ENCODE peak calls at places on chromosome 5, in nine cellular contexts. Q, V, P, G, C, T, K, R and U are unnamed samples.

GRCh38 chr5:96706433-96707111 is 44.4 kb downstream of the CAST start:
- DNase-seq in K (no peak), V (no peak), Q (no peak), R (no peak), G (no peak), T (no peak), C (no peak), P (no peak), U (no peak)

GRCh38 chr5:465591-466403 is 22.8 kb downstream of the EXOC3 start:
- DNase-seq in T (no peak), Q (no peak), K (no peak), P (no peak), R (no peak), V (no peak), G (no peak), C (no peak), U (no peak)

GRCh38 chr5:66230551-66230950 is 86.5 kb downstream of the SREK1 start:
- DNase-seq in T (no peak), R (no peak), V (no peak), Q (no peak), G (peak; percentile 36), C (no peak), K (no peak), P (no peak), U (no peak)

GRCh38 chr5:119743927-119744326 is 114.6 kb downstream of the FAM170A start:
- DNase-seq in K (peak; percentile 16), C (no peak), Q (peak; percentile 8), P (no peak), R (peak; percentile 59), T (peak; percentile 42), V (peak; percentile 46), G (peak; percentile 58), U (no peak)

GRCh38 chr5:102622244-102622643 is 123.4 kb upstream of the SLCO6A1 start:
- DNase-seq in R (no peak), Q (no peak), C (no peak), T (no peak), G (no peak), K (no peak), V (no peak), P (no peak), U (no peak)

GRCh38 chr5:61662670-61663069 is 330.6 kb downstream of the ZSWIM6 start:
- DNase-seq in V (no peak), P (no peak), Q (no peak), R (no peak), G (no peak), T (no peak), K (no peak), C (no peak), U (no peak)

GRCh38 chr5:135976216-135976615 is 21.4 kb upstream of the LECT2 start:
- DNase-seq in V (no peak), K (no peak), R (no peak), T (no peak), G (no peak), Q (no peak), P (no peak), C (no peak), U (no peak)

GRCh38 chr5:179839328-179840256 is 18.9 kb downstream of the SQSTM1 start:
- DNase-seq in V (peak; percentile 56), K (no peak), P (no peak), G (no peak), T (no peak), Q (no peak), C (no peak), R (no peak), U (no peak)

GRCh38 chr5:143207563-143208364 is 195.7 kb downstream of the NR3C1 start:
- DNase-seq in T (no peak), R (no peak), C (no peak), P (no peak), K (peak; percentile 77), V (no peak), G (no peak), Q (no peak), U (no peak)

GRCh38 chr5:100772548-100772947 is 130.5 kb downstream of the ST8SIA4 start:
- DNase-seq in P (no peak), T (no peak), C (no peak), Q (no peak), K (no peak), V (no peak), R (no peak), G (no peak), U (no peak)

GRCh38 chr5:124570285-124571035 is 176.0 kb downstream of the ZNF608 start:
- DNase-seq in T (no peak), R (no peak), G (no peak), P (no peak), V (no peak), K (no peak), C (no peak), Q (no peak), U (no peak)

GRCh38 chr5:177370488-177371119 is 12.9 kb downstream of the RGS14 start:
- DNase-seq in R (peak; percentile 94), Q (no peak), K (peak; percentile 57), P (peak; percentile 79), T (peak; percentile 89), V (peak; percentile 85), G (no peak), C (peak; percentile 33), U (no peak)

GRCh38 chr5:61675015-61675692 is 343.1 kb downstream of the ZSWIM6 start:
- DNase-seq in G (peak; percentile 12), K (peak; percentile 40), V (no peak), R (peak; percentile 12), T (no peak), P (no peak), Q (peak; percentile 78), C (no peak), U (no peak)

GRCh38 chr5:55691265-55692105 is 20.6 kb downstream of the SLC38A9 start:
- DNase-seq in C (no peak), T (peak; percentile 61), P (no peak), Q (no peak), G (peak; percentile 80), V (peak; percentile 78), R (peak; percentile 33), K (peak; percentile 67), U (no peak)

GRCh38 chr5:125033602-125034001 is 287.2 kb upstream of the ZNF608 start:
- DNase-seq in K (no peak), Q (no peak), G (no peak), R (no peak), P (no peak), V (no peak), C (no peak), T (no peak), U (no peak)

GRCh38 chr5:119396265-119396664 is 40.4 kb downstream of the TNFAIP8 start:
- DNase-seq in C (no peak), R (no peak), P (no peak), Q (no peak), K (no peak), T (no peak), V (no peak), G (no peak), U (no peak)

GRCh38 chr5:150113047-150113744 is 26.8 kb upstream of the CSF1R start:
- DNase-seq in V (no peak), P (peak; percentile 7), C (no peak), G (no peak), Q (no peak), T (no peak), R (no peak), K (no peak), U (no peak)

GRCh38 chr5:16461782-16462181 is 3.8 kb downstream of the ZNF622 start:
- DNase-seq in Q (no peak), G (peak; percentile 78), K (no peak), C (no peak), P (no peak), R (no peak), V (peak; percentile 84), T (no peak), U (no peak)

GRCh38 chr5:61301345-61301744 is 30.7 kb upstream of the ZSWIM6 start:
- DNase-seq in R (no peak), T (no peak), V (peak; percentile 98), Q (no peak), P (no peak), K (peak; percentile 41), G (no peak), C (no peak), U (no peak)

GRCh38 chr5:14243768-14244167 is 100.6 kb downstream of the TRIO start:
- DNase-seq in C (no peak), R (no peak), Q (no peak), G (no peak), K (peak; percentile 92), T (no peak), P (no peak), V (no peak), U (peak; percentile 63)

GRCh38 chr5:175712681-175713085 is 54.8 kb downstream of the HRH2 start:
- DNase-seq in T (no peak), P (no peak), V (no peak), R (no peak), Q (no peak), G (no peak), K (no peak), C (no peak), U (no peak)

GRCh38 chr5:17838506-17838905 is 204.2 kb downstream of the TAF11L14 start:
- DNase-seq in R (no peak), Q (no peak), T (no peak), P (no peak), K (no peak), C (no peak), V (no peak), G (no peak), U (no peak)

GRCh38 chr5:165495829-165496380 is 1990.5 kb downstream of the MAT2B start:
- DNase-seq in V (peak; percentile 82), G (no peak), R (no peak), K (no peak), Q (no peak), C (no peak), T (no peak), P (no peak), U (no peak)

GRCh38 chr5:137617806-137618205 is 118.1 kb downstream of the KLHL3 start:
- DNase-seq in C (no peak), R (no peak), Q (no peak), V (peak; percentile 22), T (no peak), K (no peak), G (no peak), P (no peak), U (no peak)

GRCh38 chr5:53785924-53786323 is 225.5 kb downstream of the NDUFS4 start:
- DNase-seq in T (no peak), C (no peak), V (no peak), P (no peak), R (no peak), G (no peak), K (no peak), Q (no peak), U (no peak)

GRCh38 chr5:1477341-1477740 is 32.1 kb upstream of the SLC6A3 start:
- DNase-seq in Q (no peak), K (no peak), R (no peak), G (no peak), T (no peak), C (no peak), V (no peak), P (no peak), U (no peak)

GRCh38 chr5:53923969-53924876 is 363.8 kb downstream of the NDUFS4 start:
- DNase-seq in T (no peak), G (no peak), C (no peak), R (no peak), K (no peak), V (peak; percentile 22), Q (no peak), P (no peak), U (no peak)

GRCh38 chr5:78075301-78075700 is 219.2 kb downstream of the AP3B1 start:
- DNase-seq in C (no peak), K (no peak), G (no peak), V (no peak), T (no peak), P (no peak), Q (no peak), R (no peak), U (no peak)